ENCODE peak calls at places on chromosome 7, in four cellular contexts. B, N, Q and G are unnamed samples.

GRCh38 chr7:103571591-103571990 is 125.6 kb upstream of the SLC26A5 start:
- DNase-seq in N (no peak), Q (no peak), B (no peak), G (no peak)

GRCh38 chr7:137968890-137969289 is 33.0 kb downstream of the CREB3L2 start:
- DNase-seq in N (no peak), B (no peak), Q (no peak), G (no peak)

GRCh38 chr7:93747019-93747418 is 143.5 kb downstream of the TFPI2 start:
- DNase-seq in B (no peak), Q (no peak), N (no peak), G (no peak)

GRCh38 chr7:101567231-101567630 is 61.9 kb downstream of the MYL10 start:
- DNase-seq in Q (peak), N (no peak), B (no peak), G (peak)

GRCh38 chr7:50446542-50446960 is 3.6 kb downstream of the FIGNL1 start:
- DNase-seq in N (peak), Q (no peak), B (no peak), G (no peak)

GRCh38 chr7:52365349-52365748 is 670.1 kb upstream of the POM121L12 start:
- DNase-seq in Q (no peak), B (no peak), N (no peak), G (no peak)

GRCh38 chr7:44709011-44709915 is 39.4 kb upstream of the ZMIZ2 start:
- DNase-seq in Q (no peak), B (no peak), N (no peak), G (no peak)

GRCh38 chr7:83708531-83708930 is 59.6 kb upstream of the SEMA3E start:
- DNase-seq in Q (no peak), N (no peak), B (no peak), G (no peak)

GRCh38 chr7:90879924-90880323 is 283.8 kb downstream of the CDK14 start:
- DNase-seq in Q (no peak), N (peak), B (no peak), G (no peak)

GRCh38 chr7:36986429-36987362 is 262.4 kb upstream of the AOAH start:
- DNase-seq in B (no peak), Q (no peak), N (peak), G (peak)

GRCh38 chr7:20798081-20798693 is 11.5 kb upstream of the SP8 start:
- DNase-seq in B (no peak), N (peak), Q (no peak), G (peak)

GRCh38 chr7:75756340-75757297 is 15.4 kb downstream of the CCL26 start:
- DNase-seq in Q (no peak), B (no peak), N (peak), G (peak)

GRCh38 chr7:151611878-151612277 is 92.2 kb upstream of the RHEB start:
- DNase-seq in Q (no peak), N (no peak), B (no peak), G (no peak)